ENCODE peak calls at places on chromosomes 5 and 9, in six cellular contexts. V, H, X, Y, N and M are unnamed samples.

GRCh38 chr5:80269991-80270438 is 14.2 kb upstream of the SERINC5 start:
- DNase-seq in V (no peak), H (no peak), X (no peak), Y (no peak), N (no peak), M (no peak)

GRCh38 chr5:141763526-141763925 is 81.5 kb upstream of the ARAP3 start:
- DNase-seq in V (no peak), H (peak), X (no peak), Y (no peak), N (no peak), M (no peak)

GRCh38 chr5:179624841-179625271 is 1.4 kb upstream of the HNRNPH1 start:
- DNase-seq in V (no peak), H (peak), X (no peak), Y (no peak), N (no peak), M (no peak)

GRCh38 chr9:88593537-88594185 is 58.7 kb downstream of the NXNL2 start:
- DNase-seq in V (peak), H (peak), X (no peak), Y (no peak), N (no peak), M (peak)

GRCh38 chr5:9335754-9336495 is 209.9 kb downstream of the SEMA5A start:
- DNase-seq in V (no peak), H (no peak), X (no peak), Y (no peak), N (no peak), M (no peak)

GRCh38 chr5:34534237-34535108 is 121.7 kb upstream of the RAI14 start:
- DNase-seq in V (peak), H (no peak), X (no peak), Y (no peak), N (no peak), M (no peak)

GRCh38 chr9:107945961-107946360 is 456.4 kb upstream of the KLF4 start:
- DNase-seq in V (peak), H (no peak), X (no peak), Y (no peak), N (no peak), M (no peak)

GRCh38 chr5:123874600-123875201 is 362.7 kb downstream of the CSNK1G3 start:
- DNase-seq in V (peak), H (no peak), X (no peak), Y (no peak), N (no peak), M (no peak)

GRCh38 chr9:19247420-19247819 is 16.9 kb downstream of the DENND4C start:
- DNase-seq in V (no peak), H (no peak), X (no peak), Y (no peak), N (no peak), M (no peak)

GRCh38 chr9:113682297-113682771 is 193.8 kb upstream of the ZNF618 start:
- DNase-seq in V (peak), H (peak), X (peak), Y (no peak), N (peak), M (peak)

GRCh38 chr9:128771094-128771721 is 519 bp downstream of the ZER1 start:
- DNase-seq in V (peak), H (no peak), X (no peak), Y (no peak), N (no peak), M (no peak)

GRCh38 chr5:32325067-32325466 is 12.3 kb upstream of the MTMR12 start:
- DNase-seq in V (no peak), H (peak), X (no peak), Y (no peak), N (no peak), M (no peak)

GRCh38 chr9:137459147-137459600 is at the start of gene NSMF:
- DNase-seq in V (peak), H (peak), X (peak), Y (peak), N (peak), M (peak)

GRCh38 chr9:27117489-27118135 is 8.6 kb downstream of the TEK start:
- DNase-seq in V (peak), H (no peak), X (no peak), Y (no peak), N (no peak), M (no peak)

GRCh38 chr5:10975915-10976314 is 214.9 kb upstream of the DAP start:
- DNase-seq in V (no peak), H (no peak), X (no peak), Y (no peak), N (no peak), M (no peak)

GRCh38 chr5:142529626-142530278 is 156.1 kb downstream of the FGF1 start:
- DNase-seq in V (peak), H (no peak), X (no peak), Y (no peak), N (no peak), M (no peak)